ENCODE peak calls at places on chromosomes 3 and 15, in four cellular contexts. J, X, Q and H are unnamed samples.

GRCh38 chr3:146625117-146625775 is 20.1 kb upstream of the PLSCR5 start:
- DNase-seq in Q (no peak), X (no peak), J (peak), H (peak)

GRCh38 chr3:27976933-27977332 is 254.8 kb upstream of the EOMES start:
- DNase-seq in X (no peak), Q (no peak), J (peak), H (peak)

GRCh38 chr15:24734391-24734790 is 58.8 kb downstream of the NPAP1 start:
- DNase-seq in X (no peak), J (no peak), Q (no peak), H (no peak)

GRCh38 chr15:57340673-57341259 is 35.5 kb upstream of the CGNL1 start:
- DNase-seq in X (peak), Q (peak), J (peak), H (peak)

GRCh38 chr3:193897288-193897687 is 238.7 kb upstream of the HES1 start:
- DNase-seq in X (no peak), J (no peak), Q (no peak), H (no peak)

GRCh38 chr3:14391033-14391432 is 11.4 kb upstream of the SLC6A6 start:
- DNase-seq in X (no peak), Q (no peak), J (peak), H (peak)

GRCh38 chr15:99424978-99425665 is 140.7 kb upstream of the MEF2A start:
- DNase-seq in Q (no peak), J (no peak), X (peak), H (peak)

GRCh38 chr3:106423321-106424225 is 554.8 kb upstream of the CBLB start:
- DNase-seq in J (no peak), X (no peak), Q (no peak), H (no peak)

GRCh38 chr15:79458491-79458890 is 26.4 kb downstream of the MINAR1 start:
- DNase-seq in Q (no peak), J (no peak), X (no peak), H (no peak)

GRCh38 chr3:16508242-16508575 is 5.3 kb downstream of the RFTN1 start:
- DNase-seq in X (peak), Q (no peak), J (no peak), H (no peak)

GRCh38 chr3:73070675-73071575 is 9.5 kb downstream of the EBLN2 start:
- DNase-seq in Q (no peak), X (no peak), J (no peak), H (peak)

GRCh38 chr3:27500051-27500450 is 15.9 kb upstream of the SLC4A7 start:
- DNase-seq in J (no peak), X (no peak), Q (no peak), H (no peak)

GRCh38 chr3:79765854-79766253 is 1.9 kb downstream of the ROBO1 start:
- DNase-seq in X (peak), Q (no peak), J (no peak), H (no peak)

GRCh38 chr3:113746955-113747718 is at the start of gene ATP6V1A:
- DNase-seq in X (peak), Q (no peak), J (peak), H (no peak)

GRCh38 chr3:164470471-164470870 is 607.8 kb downstream of the SI start:
- DNase-seq in J (no peak), Q (no peak), X (no peak), H (no peak)

GRCh38 chr3:45555666-45556065 is 38.9 kb upstream of the LIMD1 start:
- DNase-seq in J (no peak), Q (no peak), X (no peak), H (no peak)

GRCh38 chr3:49747792-49748480 is 24.2 kb upstream of the GMPPB start:
- DNase-seq in X (no peak), Q (no peak), J (no peak), H (peak)

GRCh38 chr15:49190586-49190985 is 20.5 kb downstream of the GALK2 start:
- DNase-seq in J (no peak), Q (no peak), X (no peak), H (no peak)

GRCh38 chr3:72052841-72053409 is 268.0 kb upstream of the PROK2 start:
- DNase-seq in X (no peak), J (no peak), Q (no peak), H (no peak)

GRCh38 chr15:53535886-53536285 is 223.6 kb downstream of the WDR72 start:
- DNase-seq in X (no peak), Q (no peak), J (no peak), H (no peak)

GRCh38 chr3:185822221-185822956 is 2.5 kb downstream of the IGF2BP2 start:
- DNase-seq in Q (no peak), X (no peak), J (no peak), H (peak)

GRCh38 chr3:69145688-69146087 is 23.3 kb upstream of the LMOD3 start:
- DNase-seq in J (no peak), X (no peak), Q (no peak), H (no peak)

GRCh38 chr3:77079988-77080585 is 40.2 kb downstream of the ROBO2 start:
- DNase-seq in Q (no peak), J (no peak), X (no peak), H (no peak)

GRCh38 chr3:117600666-117601065 is 891.1 kb downstream of the TUSC7 start:
- DNase-seq in J (no peak), Q (no peak), X (no peak), H (peak)

GRCh38 chr3:66489577-66489976 is 11.2 kb downstream of the LRIG1 start:
- DNase-seq in X (no peak), J (no peak), Q (no peak), H (no peak)

GRCh38 chr3:9947025-9947995 is 4.9 kb downstream of the PRRT3 start:
- DNase-seq in Q (no peak), X (peak), J (peak), H (peak)

GRCh38 chr3:134804508-134805480 is 9.7 kb downstream of the EPHB1 start:
- DNase-seq in Q (no peak), J (no peak), X (no peak), H (no peak)

GRCh38 chr3:134803652-134804051 is 8.6 kb downstream of the EPHB1 start:
- DNase-seq in X (no peak), Q (no peak), J (no peak), H (no peak)

GRCh38 chr3:134802428-134803050 is 7.5 kb downstream of the EPHB1 start:
- DNase-seq in Q (no peak), X (no peak), J (no peak), H (no peak)

GRCh38 chr3:134801204-134801958 is 6.3 kb downstream of the EPHB1 start:
- DNase-seq in Q (no peak), J (no peak), X (no peak), H (no peak)

GRCh38 chr3:134803051-134803505 is 8.0 kb downstream of the EPHB1 start:
- DNase-seq in Q (peak), X (no peak), J (no peak), H (no peak)
- TF ChIP-seq USF2 in Q (no peak), X (no peak), J (no peak), H (no peak)

DNA sequence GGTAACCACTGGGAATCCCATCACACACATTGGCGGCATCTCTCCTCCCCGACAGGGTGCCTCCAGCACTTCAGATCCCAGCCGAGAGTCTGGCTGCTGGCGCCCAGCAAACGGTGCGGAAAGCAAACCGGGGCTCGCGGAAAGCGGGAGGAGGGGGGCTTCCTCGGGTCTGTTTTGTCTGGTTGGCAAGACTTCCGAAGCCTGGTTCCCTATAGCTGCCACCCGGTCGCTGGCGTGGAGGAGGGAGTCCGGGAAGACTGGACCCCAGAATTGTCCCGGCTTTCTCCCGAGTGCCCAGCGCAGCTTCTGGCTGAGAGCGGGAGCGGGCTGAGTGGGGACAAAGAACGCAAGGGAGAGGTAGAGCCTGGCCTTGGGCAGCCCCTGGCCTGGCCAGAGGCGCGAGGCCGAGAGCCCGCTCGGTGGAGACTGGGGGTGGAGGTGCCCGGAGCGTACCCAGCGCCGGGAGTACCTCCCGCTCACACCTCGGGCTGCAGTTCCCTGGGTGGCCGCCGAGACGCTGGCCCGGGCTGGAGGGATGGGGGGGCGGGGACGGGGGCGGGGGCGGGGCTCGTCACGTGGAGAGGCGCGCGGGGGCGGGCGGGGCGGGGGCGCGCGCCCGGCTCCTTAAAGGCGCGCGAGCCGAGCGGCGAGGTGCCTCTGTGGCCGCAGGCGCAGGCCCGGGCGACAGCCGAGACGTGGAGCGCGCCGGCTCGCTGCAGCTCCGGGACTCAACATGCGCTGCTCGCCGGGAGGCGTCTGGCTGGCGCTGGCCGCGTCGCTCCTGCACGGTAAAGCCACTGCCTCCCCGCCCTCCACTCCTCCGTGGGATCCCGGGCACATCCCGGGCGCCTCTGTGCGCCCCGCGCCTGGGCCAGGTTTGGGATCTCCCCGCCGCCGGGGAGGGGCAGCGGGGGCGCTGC is at the start of gene CHRNA7:
- DNase-seq in X (peak), Q (no peak), J (peak), H (peak)
- TF ChIP-seq RCOR1 in X (no peak), Q (no peak), J (no peak), H (no peak)

DNA sequence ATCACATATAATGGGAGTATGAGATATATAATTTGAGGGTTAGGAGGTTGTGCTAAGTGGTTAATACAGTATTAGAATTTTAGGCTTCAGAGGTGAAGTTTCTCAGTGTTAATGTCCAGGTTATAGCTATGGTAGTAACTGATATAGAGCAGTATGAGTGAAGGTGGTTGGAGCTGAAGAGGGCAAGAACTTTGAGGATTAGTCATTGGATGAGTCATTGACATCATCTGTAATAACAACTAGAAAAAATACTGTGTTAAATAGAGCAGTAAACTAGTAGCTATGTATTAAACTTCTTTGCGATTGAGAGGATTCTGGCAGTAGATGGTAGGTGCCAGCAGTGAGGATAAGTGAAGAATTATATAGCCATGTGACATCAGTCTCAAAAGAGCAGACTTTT is 47.5 kb upstream of the EIF3J start:
- DNase-seq in Q (no peak), X (no peak), J (peak), H (peak)
- TF ChIP-seq USF2 in Q (no peak), X (no peak), J (no peak), H (no peak)

DNA sequence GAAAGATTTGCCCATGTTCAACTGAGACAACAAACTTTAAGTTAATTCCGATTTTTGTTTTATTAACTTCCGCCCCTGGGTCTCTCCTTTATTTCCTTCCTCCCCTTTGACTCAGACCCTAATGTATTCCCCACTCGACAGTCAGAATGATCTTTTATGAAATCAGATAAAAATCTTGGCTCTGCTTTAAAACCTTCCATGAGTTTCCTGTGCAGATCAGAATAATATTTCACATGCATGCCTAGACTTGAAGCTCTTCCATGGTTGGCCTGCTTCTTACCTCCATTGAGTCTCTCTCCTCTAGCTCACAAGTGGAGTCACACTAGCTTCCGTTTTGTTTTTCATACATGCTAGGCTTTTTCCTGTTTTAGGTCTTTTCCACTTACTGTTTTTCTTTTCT is 116.8 kb upstream of the SPATA16 start:
- DNase-seq in Q (no peak), X (no peak), J (no peak), H (no peak)
- TF ChIP-seq RCOR1 in Q (no peak), X (no peak), J (no peak), H (no peak)

GRCh38 chr3:43910750-43911149 is 220.0 kb downstream of the ABHD5 start:
- DNase-seq in J (no peak), Q (no peak), X (no peak), H (no peak)

GRCh38 chr3:43913036-43913435 is 222.3 kb downstream of the ABHD5 start:
- DNase-seq in X (no peak), J (no peak), Q (no peak), H (no peak)

GRCh38 chr3:43907508-43907858 is 216.7 kb downstream of the ABHD5 start:
- DNase-seq in J (no peak), Q (peak), X (no peak), H (no peak)

GRCh38 chr3:43906847-43907507 is 216.2 kb downstream of the ABHD5 start:
- DNase-seq in Q (no peak), J (no peak), X (no peak), H (no peak)

DNA sequence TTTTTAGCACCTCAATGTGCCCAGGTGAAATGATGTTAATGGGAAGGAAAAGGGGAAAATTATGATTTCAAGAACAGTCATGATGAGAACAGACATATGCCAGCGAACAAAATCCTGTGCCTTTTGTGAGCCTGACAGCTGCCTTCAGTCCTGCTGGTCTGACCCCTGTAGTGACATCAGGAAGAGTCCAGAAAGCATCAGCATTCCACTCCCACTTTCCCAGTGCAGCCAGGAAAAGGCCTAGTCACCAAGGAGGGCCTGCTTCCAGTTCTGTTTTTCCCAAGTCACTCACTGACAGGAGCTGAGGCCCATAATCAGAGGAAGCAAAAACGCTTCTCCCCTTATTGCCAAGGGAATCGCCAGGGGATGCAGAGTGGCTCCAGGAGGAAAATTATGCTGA is 218.4 kb downstream of the ABHD5 start:
- DNase-seq in Q (no peak), J (no peak), X (no peak), H (peak)
- TF ChIP-seq USF2 in Q (no peak), J (no peak), X (no peak), H (no peak)

GRCh38 chr15:95839367-95839782 is 491.1 kb upstream of the NR2F2 start:
- DNase-seq in Q (peak), X (no peak), J (no peak), H (no peak)

GRCh38 chr15:95840004-95840403 is 490.5 kb upstream of the NR2F2 start:
- DNase-seq in Q (no peak), J (no peak), X (no peak), H (peak)

GRCh38 chr15:95842576-95842975 is 487.9 kb upstream of the NR2F2 start:
- DNase-seq in Q (no peak), J (no peak), X (no peak), H (no peak)

GRCh38 chr15:95845862-95846515 is 484.5 kb upstream of the NR2F2 start:
- DNase-seq in Q (no peak), X (no peak), J (no peak), H (peak)

GRCh38 chr15:95843241-95843851 is 487.2 kb upstream of the NR2F2 start:
- DNase-seq in X (no peak), J (no peak), Q (no peak), H (no peak)
- TF ChIP-seq RCOR1 in X (no peak), J (no peak), Q (no peak), H (no peak)

DNA sequence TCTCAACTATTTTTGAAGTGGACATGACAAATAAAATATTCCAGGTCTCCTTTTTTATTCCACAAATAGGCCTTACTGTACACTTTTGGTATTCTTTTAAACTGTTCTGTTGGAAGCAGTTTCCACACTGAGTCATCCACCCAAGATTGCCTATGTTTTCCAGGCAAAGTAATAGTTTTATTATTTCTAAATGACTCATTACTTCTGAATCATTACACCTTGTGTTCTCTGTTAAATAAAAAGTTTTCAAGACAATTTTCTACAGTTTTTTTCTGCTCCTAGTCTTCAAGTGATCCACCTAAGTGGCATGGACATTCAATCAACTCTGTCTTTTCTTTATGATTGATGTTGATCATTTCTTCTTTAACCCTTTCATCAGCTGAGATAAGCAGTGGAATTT is 26.5 kb downstream of the PPP2R3A start:
- DNase-seq in X (no peak), J (no peak), Q (no peak), H (peak)
- TF ChIP-seq USF2 in X (no peak), J (no peak), Q (no peak), H (no peak)

GRCh38 chr3:93969443-93969842 is 4.3 kb downstream of the PROS1 start:
- DNase-seq in X (no peak), J (peak), Q (no peak), H (peak)
- TF ChIP-seq RCOR1 in X (no peak), J (no peak), Q (no peak), H (no peak)

GRCh38 chr3:125643127-125643526 is 47.8 kb upstream of the OSBPL11 start:
- DNase-seq in X (no peak), Q (no peak), J (no peak), H (no peak)

GRCh38 chr3:125641901-125642300 is 46.6 kb upstream of the OSBPL11 start:
- DNase-seq in J (no peak), X (no peak), Q (no peak), H (no peak)

GRCh38 chr3:125647318-125648014 is 52.2 kb upstream of the OSBPL11 start:
- DNase-seq in X (no peak), J (no peak), Q (no peak), H (no peak)

GRCh38 chr3:125645613-125646012 is 50.3 kb upstream of the OSBPL11 start:
- DNase-seq in X (no peak), J (no peak), Q (no peak), H (no peak)

DNA sequence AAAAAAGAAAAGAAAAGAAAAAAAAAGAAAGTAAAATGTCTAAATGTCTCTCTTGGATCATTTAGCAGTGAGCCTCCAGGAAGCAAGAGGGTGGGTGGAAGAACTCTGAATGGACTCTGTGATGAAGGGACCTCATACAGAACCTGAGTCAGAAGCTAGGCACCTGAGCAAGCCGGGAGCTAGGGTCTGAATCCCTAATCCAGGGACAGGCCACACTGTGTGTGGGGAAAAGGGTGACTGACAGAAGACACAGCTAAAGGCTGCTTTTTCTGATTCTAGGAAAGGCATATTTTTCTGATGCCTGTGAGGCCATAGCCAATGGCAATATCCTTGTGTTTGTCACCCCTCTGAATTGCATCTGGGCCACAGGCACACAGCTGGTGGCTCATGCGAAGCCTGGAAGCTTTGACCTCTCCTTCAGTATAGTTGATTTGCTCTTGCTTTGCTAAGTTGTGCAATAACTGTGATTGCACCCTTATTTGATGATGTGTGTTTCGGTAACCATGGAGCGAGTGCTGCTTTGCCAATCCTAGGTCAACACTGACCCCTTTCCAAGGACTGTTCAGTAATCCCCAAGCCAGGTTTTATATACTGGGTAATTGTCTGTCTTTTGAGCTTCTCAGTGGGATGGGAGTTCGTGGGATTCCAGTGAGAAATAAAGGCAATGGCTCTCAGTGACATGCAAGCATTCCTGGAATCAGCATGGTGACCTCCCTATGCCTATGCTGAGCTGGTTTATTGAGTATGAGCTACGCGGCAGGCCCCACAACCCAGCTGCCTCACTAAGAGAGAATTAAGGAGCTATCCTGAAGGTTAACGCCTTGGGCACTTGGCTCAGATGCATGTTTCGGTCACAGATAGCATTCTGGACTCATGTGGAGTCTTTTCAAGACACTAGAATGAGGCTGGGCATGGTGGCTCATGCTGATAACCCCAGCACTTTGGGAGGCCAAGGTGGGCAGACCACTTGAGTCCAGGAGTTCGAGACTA is 49.0 kb upstream of the OSBPL11 start:
- DNase-seq in J (peak), X (no peak), Q (no peak), H (peak)
- TF ChIP-seq USF2 in J (no peak), X (no peak), Q (no peak), H (no peak)

GRCh38 chr3:64530434-64531049 is 157.3 kb downstream of the ADAMTS9 start:
- DNase-seq in Q (no peak), X (peak), J (peak), H (peak)
- TF ChIP-seq RCOR1 in Q (no peak), X (no peak), J (no peak), H (no peak)